ENCODE peak calls at places on chromosome 17, in ten cellular contexts. G is AG09309, D is brain microvascular endothelial cell, Y is IMR-90, K is colonic mucosa, U is uterus, H is cardiac fibroblast, X is right atrium auricular region, V is progenitor cell of endocrine pancreas, B is dorsolateral prefrontal cortex. A is an unnamed sample.

GRCh38 chr17:13337864-13338371 is 263.8 kb downstream of the HS3ST3A1 start:
- DNase-seq in B (no peak), V (no peak), X (no peak), Y (peak), K (peak), H (peak), U (no peak), D (peak), G (peak), A (peak)

GRCh38 chr17:40726919-40727318 is 23.4 kb upstream of the KRT24 start:
- DNase-seq in D (no peak), K (no peak), B (no peak), X (no peak), Y (peak), H (peak), G (no peak), U (no peak), V (no peak), A (no peak)

GRCh38 chr17:57404073-57404472 is 147.8 kb downstream of the MSI2 start:
- DNase-seq in U (no peak), V (no peak), X (no peak), G (no peak), B (no peak), K (peak), Y (no peak), H (no peak), D (no peak), A (no peak)

GRCh38 chr17:83036666-83037065 is 42.7 kb upstream of the METRNL start:
- DNase-seq in Y (no peak), K (no peak), G (no peak), H (no peak), U (no peak), D (no peak), B (no peak), X (peak), V (no peak), A (no peak)

GRCh38 chr17:42760652-42761581 is at the start of gene RAMP2:
- DNase-seq in D (no peak), G (no peak), X (no peak), H (no peak), B (no peak), K (no peak), U (no peak), Y (no peak), V (no peak), A (no peak)

GRCh38 chr17:80053102-80053501 is 16.7 kb downstream of the CCDC40 start:
- DNase-seq in V (no peak), U (no peak), B (no peak), G (no peak), D (no peak), K (no peak), Y (no peak), X (no peak), H (no peak), A (no peak)

GRCh38 chr17:29048440-29049360 is 5.8 kb downstream of the PIPOX start:
- DNase-seq in U (no peak), K (no peak), Y (peak), B (no peak), X (no peak), D (peak), H (no peak), V (no peak), G (no peak), A (peak)

GRCh38 chr17:17171991-17172939 is 33.9 kb downstream of the PLD6 start:
- DNase-seq in B (no peak), H (no peak), D (no peak), K (no peak), X (peak), Y (no peak), U (peak), V (no peak), G (no peak), A (no peak)

GRCh38 chr17:32519769-32520701 is 33.2 kb downstream of the CDK5R1 start:
- DNase-seq in X (no peak), U (no peak), B (no peak), H (peak), D (no peak), Y (no peak), K (peak), G (no peak), V (no peak), A (no peak)

GRCh38 chr17:58317421-58318064 is 11.1 kb downstream of the TSPOAP1 start:
- DNase-seq in G (peak), B (no peak), U (peak), H (peak), K (peak), D (peak), Y (peak), X (no peak), V (no peak), A (peak)

GRCh38 chr17:59347975-59348391 is 16.5 kb downstream of the YPEL2 start:
- DNase-seq in B (no peak), X (no peak), H (no peak), U (no peak), D (peak), Y (no peak), V (no peak), G (no peak), K (no peak), A (no peak)

GRCh38 chr17:44738214-44738906 is 20.4 kb upstream of the ADAM11 start:
- DNase-seq in U (no peak), B (no peak), V (no peak), K (no peak), Y (peak), G (no peak), D (no peak), X (no peak), H (peak), A (peak)

GRCh38 chr17:76104896-76105231 is 1.3 kb upstream of the EXOC7 start:
- DNase-seq in D (no peak), H (no peak), Y (no peak), B (no peak), G (no peak), V (no peak), X (no peak), U (no peak), K (no peak), A (no peak)

GRCh38 chr17:76103274-76104139 is at the start of gene EXOC7:
- DNase-seq in X (peak), B (peak), G (peak), U (peak), V (peak), H (peak), K (peak), D (peak), Y (peak), A (peak)

GRCh38 chr17:76102944-76103273 is 678 bp downstream of the EXOC7 start:
- DNase-seq in K (no peak), B (no peak), H (no peak), U (no peak), V (no peak), X (no peak), G (no peak), Y (no peak), D (no peak), A (no peak)

GRCh38 chr17:76104140-76104895 is 731 bp upstream of the EXOC7 start:
- DNase-seq in H (no peak), V (no peak), U (no peak), D (no peak), Y (no peak), B (no peak), X (no peak), K (no peak), G (no peak), A (no peak)

GRCh38 chr17:76107507-76107906 is 3.9 kb upstream of the EXOC7 start:
- DNase-seq in G (no peak), D (no peak), Y (no peak), V (no peak), U (no peak), K (no peak), H (peak), X (no peak), B (no peak), A (no peak)
- TF ChIP-seq CTCF in G (peak), D (peak), Y (no peak), V (peak), U (no peak), K (no peak), H (peak), X (no peak), B (no peak), A (peak)

GRCh38 chr17:61427567-61427966 is 24.7 kb upstream of the TBX4 start:
- DNase-seq in B (no peak), X (no peak), K (no peak), D (no peak), V (no peak), H (no peak), U (no peak), G (no peak), Y (no peak), A (no peak)

GRCh38 chr17:61429274-61429673 is 22.9 kb upstream of the TBX4 start:
- DNase-seq in G (no peak), X (no peak), U (no peak), D (no peak), Y (no peak), B (no peak), H (no peak), K (no peak), V (no peak), A (no peak)

GRCh38 chr17:61423967-61424649 is 24.5 kb downstream of the TBX2 start:
- DNase-seq in K (no peak), G (no peak), H (no peak), X (no peak), D (no peak), Y (no peak), V (no peak), U (no peak), B (no peak), A (no peak)

GRCh38 chr17:61425682-61426481 is 26.2 kb downstream of the TBX2 start:
- DNase-seq in H (no peak), U (no peak), K (no peak), V (no peak), D (no peak), Y (no peak), B (no peak), X (no peak), G (no peak), A (no peak)

DNA sequence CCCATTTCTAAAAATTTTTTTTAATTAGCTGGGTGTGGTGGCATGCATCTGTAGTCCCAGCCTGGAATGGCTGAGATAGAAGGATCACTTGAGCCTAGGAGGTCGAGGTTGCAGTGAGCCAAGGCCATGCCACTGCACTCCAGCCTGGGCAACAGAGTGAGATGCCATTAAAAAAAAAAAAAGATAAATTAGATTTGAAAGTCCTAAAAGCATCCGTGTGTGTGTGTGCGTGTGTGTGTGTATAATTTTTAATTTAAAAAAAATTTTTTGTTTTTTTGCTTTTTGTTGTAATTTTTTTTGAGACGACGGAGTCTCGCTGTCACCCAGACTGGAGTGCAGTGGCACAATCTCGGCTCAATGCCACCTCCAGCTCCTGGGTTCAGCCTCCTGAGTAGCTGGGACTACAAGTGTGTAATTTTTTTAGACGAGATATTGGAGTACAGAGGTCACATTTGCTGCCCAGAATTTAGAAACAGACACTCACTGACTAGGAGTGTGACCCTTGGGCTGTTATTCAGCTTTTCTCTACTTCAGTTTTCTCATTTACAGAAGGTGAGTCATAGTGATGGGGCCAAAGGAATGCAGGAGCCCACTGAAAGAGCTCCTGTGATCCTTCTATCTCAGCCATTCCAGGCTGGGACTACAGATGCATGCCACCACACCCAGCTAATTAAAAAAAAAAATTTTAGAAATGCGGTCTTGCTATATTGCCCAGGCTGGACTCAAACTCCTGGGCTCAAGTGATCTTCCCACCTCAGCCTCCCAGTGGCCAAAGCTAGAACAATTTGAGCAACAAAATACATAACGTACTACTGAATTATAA is 25.5 kb upstream of the TBX4 start:
- DNase-seq in V (no peak), Y (peak), X (no peak), K (no peak), D (no peak), U (no peak), B (no peak), H (peak), G (no peak), A (peak)
- TF ChIP-seq CTCF in V (peak), Y (no peak), X (no peak), K (no peak), D (peak), U (no peak), B (no peak), H (no peak), G (no peak), A (peak)

GRCh38 chr17:8630802-8631553 is 453 bp upstream of the MYH10 start:
- DNase-seq in Y (peak), U (peak), X (peak), G (peak), K (peak), V (peak), H (peak), B (peak), D (peak), A (peak)
- TF ChIP-seq CTCF in Y (no peak), U (no peak), X (no peak), G (peak), K (no peak), V (peak), H (no peak), B (no peak), D (no peak), A (peak)

GRCh38 chr17:2189231-2189630 is 114.4 kb downstream of the SMG6 start:
- DNase-seq in B (no peak), H (no peak), K (no peak), Y (no peak), X (no peak), U (peak), D (no peak), G (no peak), V (no peak), A (no peak)
- TF ChIP-seq CTCF in B (no peak), H (no peak), K (no peak), Y (no peak), X (no peak), U (no peak), D (no peak), G (no peak), V (no peak), A (no peak)

GRCh38 chr17:36755586-36755985 is 154.2 kb downstream of the MRM1 start:
- DNase-seq in K (peak), G (no peak), U (no peak), Y (no peak), V (no peak), B (no peak), X (no peak), D (no peak), H (peak), A (no peak)
- TF ChIP-seq CTCF in K (peak), G (peak), U (no peak), Y (peak), V (peak), B (no peak), X (no peak), D (peak), H (peak), A (peak)

DNA sequence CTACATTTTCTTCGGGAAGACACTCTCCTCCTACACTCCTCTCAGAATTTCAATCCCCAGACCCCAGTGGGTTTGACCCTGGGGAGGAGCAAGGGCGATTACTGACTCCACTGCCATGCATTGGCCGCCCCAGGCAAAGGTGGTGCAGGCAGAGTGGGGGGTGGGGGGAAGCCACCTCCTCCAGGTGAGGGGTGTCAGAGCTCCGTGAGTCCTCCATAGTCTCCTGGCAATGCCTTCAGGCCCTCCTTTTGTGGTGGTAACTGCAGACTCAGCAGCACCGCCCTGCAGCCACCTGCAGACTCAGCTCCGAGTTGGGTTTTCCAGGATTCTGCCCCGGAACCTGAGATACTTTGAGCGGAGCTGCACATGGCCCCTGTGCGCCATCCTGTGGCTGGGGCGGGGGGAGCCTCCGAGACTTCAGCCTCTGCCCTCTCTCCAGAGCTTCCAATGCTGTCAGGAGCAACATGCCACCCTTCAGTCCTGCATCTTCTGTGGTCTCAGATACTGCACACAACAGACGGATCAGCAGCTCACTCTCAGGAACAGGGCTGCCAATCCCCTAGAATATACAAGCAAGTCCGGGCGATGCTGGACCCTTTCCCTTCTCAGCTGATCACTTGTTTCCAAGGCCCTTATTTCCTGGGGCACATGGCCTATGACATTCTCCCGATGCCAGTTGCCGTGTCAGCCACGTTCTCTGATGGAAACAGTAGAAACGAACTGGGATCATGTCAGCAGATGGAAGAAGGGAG is 2.4 kb upstream of the SLC47A2 start:
- DNase-seq in K (peak), U (no peak), Y (no peak), G (no peak), H (no peak), D (no peak), X (no peak), V (no peak), B (no peak), A (no peak)
- TF ChIP-seq CTCF in K (no peak), U (no peak), Y (no peak), G (peak), H (no peak), D (peak), X (no peak), V (peak), B (no peak), A (no peak)

GRCh38 chr17:78315355-78316114 is 44.3 kb downstream of the SOCS3 start:
- DNase-seq in V (no peak), G (peak), H (peak), D (peak), X (peak), Y (peak), B (no peak), U (peak), K (peak), A (peak)
- TF ChIP-seq CTCF in V (no peak), G (peak), H (peak), D (peak), X (no peak), Y (peak), B (no peak), U (no peak), K (no peak), A (peak)

GRCh38 chr17:64661981-64662773 is at the start of gene SMURF2:
- DNase-seq in G (no peak), B (peak), K (peak), U (peak), V (peak), H (peak), Y (peak), X (peak), D (peak), A (peak)
- TF ChIP-seq CTCF in G (no peak), B (peak), K (no peak), U (no peak), V (no peak), H (no peak), Y (no peak), X (no peak), D (no peak), A (no peak)

A was measured in HFFc6.